ENCODE peak calls at places on chromosome 2, in ten cellular contexts. I is A549; M is stomach; J is left lung; H is upper lobe of right lung; C is prostate gland; T is heart right ventricle; V is Calu3; R is AG04449; Y is activated CD8-positive, alpha-beta T cell treated with anti-CD3 and anti-CD28 coated beads for 36 hours. P is an unnamed sample.

GRCh38 chr2:51013870-51014526 is 17.9 kb downstream of the NRXN1 start:
- DNase-seq in I (no peak), H (no peak), M (no peak), T (no peak), V (no peak), J (no peak), R (no peak), C (no peak), Y (no peak), P (no peak)

GRCh38 chr2:175025946-175026345 is 20.8 kb upstream of the CHN1 start:
- DNase-seq in C (no peak), Y (no peak), J (no peak), M (no peak), R (no peak), H (no peak), V (no peak), I (no peak), T (no peak), P (no peak)

GRCh38 chr2:20106746-20107145 is 55.3 kb upstream of the LAPTM4A start:
- DNase-seq in I (no peak), J (no peak), Y (peak; percentile 65), H (peak; percentile 78), V (peak; percentile 93), R (no peak), C (peak; percentile 26), M (no peak), T (peak; percentile 59), P (no peak)

GRCh38 chr2:239938651-239939486 is 86.3 kb downstream of the NDUFA10 start:
- DNase-seq in T (no peak), M (peak; percentile 20), C (no peak), V (no peak), I (no peak), Y (no peak), J (peak; percentile 29), R (no peak), H (peak; percentile 58), P (no peak)

GRCh38 chr2:181596556-181596955 is 60.3 kb downstream of the CERKL start:
- DNase-seq in I (no peak), M (no peak), R (no peak), T (no peak), Y (no peak), C (no peak), J (no peak), H (no peak), V (no peak), P (no peak)

GRCh38 chr2:136751406-136751805 is 13.9 kb upstream of the THSD7B start:
- DNase-seq in T (no peak), V (no peak), M (no peak), C (no peak), Y (no peak), J (no peak), H (no peak), I (no peak), R (no peak), P (no peak)

GRCh38 chr2:30883184-30883583 is 75.9 kb upstream of the CAPN13 start:
- DNase-seq in M (no peak), T (no peak), H (no peak), R (no peak), Y (no peak), J (no peak), C (no peak), I (no peak), V (no peak), P (no peak)

GRCh38 chr2:193868833-193869232 is 1674.1 kb upstream of the TMEFF2 start:
- DNase-seq in H (no peak), T (no peak), Y (no peak), I (no peak), C (no peak), R (no peak), M (no peak), V (no peak), J (no peak), P (no peak)

GRCh38 chr2:184157141-184157540 is 441.2 kb upstream of the ZNF804A start:
- DNase-seq in Y (no peak), T (no peak), M (no peak), H (no peak), V (no peak), C (no peak), I (no peak), J (no peak), R (no peak), P (no peak)

GRCh38 chr2:219570194-219570923 is 980 bp downstream of the OBSL1 start:
- DNase-seq in T (peak; percentile 52), R (no peak), C (no peak), Y (no peak), H (peak; percentile 71), V (peak; percentile 36), I (peak; percentile 59), M (no peak), J (no peak), P (no peak)

GRCh38 chr2:26148501-26148900 is 24.4 kb upstream of the GAREM2 start:
- DNase-seq in J (no peak), M (no peak), V (no peak), I (no peak), C (no peak), T (no peak), H (no peak), R (no peak), Y (no peak), P (no peak)

GRCh38 chr2:238761802-238762373 is 86.0 kb upstream of the TWIST2 start:
- DNase-seq in J (no peak), R (no peak), H (no peak), T (no peak), I (no peak), C (no peak), V (no peak), M (no peak), Y (peak; percentile 11), P (no peak)

GRCh38 chr2:88451647-88452150 is 794 bp downstream of the FOXI3 start:
- DNase-seq in I (no peak), T (peak; percentile 13), C (peak; percentile 7), Y (peak; percentile 21), R (no peak), H (peak; percentile 65), V (no peak), J (no peak), M (no peak), P (no peak)

GRCh38 chr2:38599706-38600105 is 3.0 kb downstream of the HNRNPLL start:
- DNase-seq in C (no peak), I (no peak), T (no peak), H (no peak), V (no peak), J (no peak), Y (no peak), R (no peak), M (no peak), P (no peak)

GRCh38 chr2:229714080-229714735 is at the start of gene DNER:
- DNase-seq in I (peak; percentile 35), C (peak; percentile 30), H (no peak), V (peak; percentile 69), R (no peak), M (peak; percentile 42), Y (peak; percentile 47), T (peak; percentile 20), J (no peak), P (peak; percentile 73)

GRCh38 chr2:77590298-77590917 is 68.2 kb upstream of the LRRTM4 start:
- DNase-seq in H (peak; percentile 64), Y (no peak), V (no peak), I (no peak), C (no peak), R (no peak), M (no peak), T (no peak), J (no peak), P (no peak)

GRCh38 chr2:212539145-212539880 is 711 bp upstream of the ERBB4 start:
- DNase-seq in T (peak; percentile 51), Y (no peak), I (no peak), R (no peak), C (peak; percentile 73), M (peak; percentile 35), H (peak; percentile 85), V (peak; percentile 80), J (peak; percentile 72), P (peak; percentile 16)

GRCh38 chr2:203659650-203660049 is 46.8 kb upstream of the CD28 start:
- DNase-seq in R (no peak), T (no peak), J (no peak), M (no peak), Y (no peak), H (no peak), V (no peak), I (no peak), C (no peak), P (peak; percentile 26)
- TF ChIP-seq CTCF in R (no peak), T (no peak), J (no peak), M (no peak), Y (no peak), H (no peak), V (no peak), I (no peak), C (no peak), P (no peak)

DNA sequence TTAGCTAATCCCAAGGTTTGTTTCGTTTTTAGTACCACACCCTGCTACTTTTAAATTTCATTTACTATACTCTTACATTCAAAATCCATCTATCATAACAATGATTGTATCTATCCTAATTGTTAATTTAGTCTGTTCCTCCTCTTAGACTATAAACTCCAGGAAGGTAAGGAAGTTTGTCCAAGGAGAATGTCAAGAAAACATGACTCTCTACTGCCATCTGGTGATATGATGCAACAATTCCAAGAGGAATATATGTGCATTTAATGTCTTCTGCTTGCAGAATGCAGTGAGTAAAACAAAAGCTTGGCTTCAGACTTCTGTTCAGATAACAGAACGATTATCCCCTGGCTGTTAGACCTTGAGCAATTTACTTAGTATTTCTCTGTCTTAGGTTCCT is 1267.1 kb downstream of the LRP1B start:
- DNase-seq in M (no peak), V (peak; percentile 6), H (no peak), I (peak; percentile 3), J (no peak), Y (no peak), R (no peak), C (no peak), T (no peak), P (peak; percentile 13)
- TF ChIP-seq CTCF in M (peak; percentile 30), V (peak; percentile 36), H (peak; percentile 51), I (peak; percentile 72), J (peak; percentile 47), Y (peak; percentile 44), R (peak; percentile 45), C (no peak), T (peak; percentile 16), P (peak; percentile 63)

DNA sequence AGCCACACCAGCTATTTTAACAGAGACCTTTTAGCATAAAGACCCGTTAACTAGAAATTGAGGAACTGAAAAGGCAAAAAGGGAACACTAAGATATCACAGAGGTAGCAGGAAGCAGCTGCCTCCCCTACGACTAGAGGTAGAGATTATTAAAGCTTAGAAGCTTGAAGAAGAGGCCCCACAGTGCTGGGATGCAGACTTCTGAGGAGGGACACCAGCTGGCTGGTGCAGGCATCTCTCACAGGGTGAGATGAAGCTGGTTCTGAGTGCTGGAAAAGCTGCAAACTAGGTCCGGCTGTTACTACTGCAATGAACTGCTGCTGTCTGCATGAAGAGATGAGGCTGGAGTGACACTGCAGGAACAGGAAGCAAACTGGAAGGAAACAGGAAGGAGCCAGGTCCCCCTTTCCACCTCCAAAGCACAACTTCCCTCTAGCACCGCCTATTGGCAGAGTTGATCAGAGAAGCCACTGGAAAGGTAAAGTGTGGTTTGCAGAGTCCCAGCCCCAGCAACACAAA is 61.2 kb upstream of the MRPS9 start:
- DNase-seq in V (peak; percentile 17), H (no peak), I (no peak), R (no peak), T (no peak), J (no peak), M (no peak), C (no peak), Y (peak; percentile 50), P (peak; percentile 78)
- TF ChIP-seq CTCF in V (no peak), H (no peak), I (no peak), R (no peak), T (no peak), J (no peak), M (no peak), C (no peak), Y (peak; percentile 40), P (peak; percentile 41)

GRCh38 chr2:122737429-122738077 is 982.1 kb downstream of the TSN start:
- DNase-seq in Y (no peak), T (no peak), V (no peak), C (no peak), R (no peak), M (no peak), I (no peak), H (no peak), J (no peak), P (peak; percentile 31)
- TF ChIP-seq CTCF in Y (no peak), T (no peak), V (no peak), C (no peak), R (no peak), M (no peak), I (no peak), H (no peak), J (no peak), P (no peak)